ENCODE peak calls at places on chromosomes 1 and 21, in eight cellular contexts. K is left ventricle myocardium inferior; O is SJSA1; P is activated CD8-positive, alpha-beta memory T cell treated with anti-CD3 and anti-CD28 coated beads, Interleukin-2, amount 10 ng/mL, durations not matched to agents 7 days and 5 days; E is NCI-H1092; S is NCI-H2081 treated with DMSO at 0.1 percent for 48 hours; V is caudate nucleus; I is stromal cell of bone marrow. T is an unnamed sample.

GRCh38 chr1:113003751-113004690 is 48.0 kb upstream of the SLC16A1 start:
- DNase-seq in P (no peak), O (no peak), V (no peak), I (no peak), S (no peak), K (no peak), E (no peak), T (no peak)

GRCh38 chr1:225378880-225379279 is 49.0 kb downstream of the LBR start:
- DNase-seq in E (no peak), K (peak), S (no peak), O (no peak), I (no peak), V (no peak), P (no peak), T (no peak)

GRCh38 chr1:159421821-159422220 is 10.2 kb upstream of the OR10J4 start:
- DNase-seq in S (no peak), O (no peak), V (no peak), E (no peak), I (no peak), P (no peak), K (no peak), T (no peak)

GRCh38 chr1:173527151-173527826 is 50.2 kb downstream of the PRDX6 start:
- DNase-seq in O (no peak), S (no peak), V (no peak), I (no peak), K (no peak), P (no peak), E (no peak), T (no peak)

GRCh38 chr21:30979054-30979453 is 59.2 kb downstream of the KRTAP19-8 start:
- DNase-seq in E (no peak), I (no peak), S (no peak), V (no peak), P (peak), K (no peak), O (no peak), T (no peak)

GRCh38 chr21:21612446-21612845 is 614.2 kb downstream of the NCAM2 start:
- DNase-seq in O (no peak), E (no peak), V (no peak), P (no peak), K (no peak), S (no peak), I (peak), T (peak)

GRCh38 chr1:61053712-61054608 is 28.4 kb upstream of the NFIA start:
- DNase-seq in P (peak), K (peak), V (peak), E (no peak), O (no peak), I (no peak), S (no peak), T (no peak)

GRCh38 chr1:100953915-100954314 is 58.0 kb downstream of the SLC30A7 start:
- DNase-seq in K (no peak), S (no peak), P (no peak), V (no peak), E (no peak), I (no peak), O (no peak), T (no peak)

GRCh38 chr1:221644663-221645258 is 97.1 kb downstream of the DUSP10 start:
- DNase-seq in K (no peak), O (no peak), S (no peak), P (no peak), E (no peak), I (no peak), V (no peak), T (no peak)